ENCODE peak calls at places on chromosomes 12 and 14, in four cellular contexts. F is GM12878, E is SK-N-SH, L is HepG2. N is an unnamed sample.
A peak's percentile ranks its signal among the peaks of the same experiment; 100 is the strongest.

GRCh38 chr14:73887704-73888459 is 1.2 kb downstream of the ZNF410 start:
- DNase-seq in F (no peak), E (no peak), L (peak; percentile 42), N (no peak)

GRCh38 chr12:62879691-62880090 is 55.3 kb downstream of the PPM1H start:
- DNase-seq in F (no peak), E (no peak), L (no peak), N (no peak)

GRCh38 chr14:36477266-36477665 is 42.8 kb downstream of the NKX2-1 start:
- DNase-seq in F (no peak), E (no peak), L (no peak), N (no peak)

GRCh38 chr14:21263284-21264024 is 5.8 kb downstream of the HNRNPC start:
- DNase-seq in F (no peak), E (no peak), L (no peak), N (peak; percentile 12)

GRCh38 chr14:90612801-90613200 is 203.4 kb downstream of the TTC7B start:
- DNase-seq in F (no peak), E (no peak), L (no peak), N (no peak)

GRCh38 chr14:61322799-61323290 is 1.5 kb downstream of the PRKCH start:
- DNase-seq in F (no peak), E (peak; percentile 27), L (no peak), N (no peak)

GRCh38 chr14:67166450-67166853 is 22.8 kb upstream of the GARIN2 start:
- DNase-seq in F (no peak), E (peak; percentile 41), L (no peak), N (peak; percentile 44)

GRCh38 chr14:22598896-22599244 is 770 bp downstream of the ABHD4 start:
- DNase-seq in F (no peak), E (no peak), L (peak; percentile 82), N (peak; percentile 66)

GRCh38 chr14:23175823-23176222 is 7.6 kb downstream of the SLC7A8 start:
- DNase-seq in F (no peak), E (no peak), L (no peak), N (no peak)

GRCh38 chr14:77026166-77026929 is 2.2 kb downstream of the IRF2BPL start:
- DNase-seq in F (no peak), E (peak; percentile 55), L (no peak), N (no peak)

GRCh38 chr14:60805881-60806569 is 71.5 kb downstream of the MNAT1 start:
- DNase-seq in F (no peak), E (no peak), L (no peak), N (no peak)

GRCh38 chr14:68199465-68200145 is 380.0 kb downstream of the RAD51B start:
- DNase-seq in F (no peak), E (no peak), L (no peak), N (no peak)

GRCh38 chr12:50633950-50634349 is 129.2 kb downstream of the DIP2B start:
- DNase-seq in F (no peak), E (no peak), L (no peak), N (no peak)

GRCh38 chr12:130161261-130162231 is 718 bp upstream of the FZD10 start:
- DNase-seq in F (no peak), E (peak; percentile 58), L (no peak), N (no peak)

GRCh38 chr12:24880732-24881131 is 68.2 kb downstream of the BCAT1 start:
- DNase-seq in F (no peak), E (no peak), L (no peak), N (no peak)

GRCh38 chr12:24879644-24880043 is 69.3 kb downstream of the BCAT1 start:
- DNase-seq in F (no peak), E (no peak), L (no peak), N (no peak)

DNA sequence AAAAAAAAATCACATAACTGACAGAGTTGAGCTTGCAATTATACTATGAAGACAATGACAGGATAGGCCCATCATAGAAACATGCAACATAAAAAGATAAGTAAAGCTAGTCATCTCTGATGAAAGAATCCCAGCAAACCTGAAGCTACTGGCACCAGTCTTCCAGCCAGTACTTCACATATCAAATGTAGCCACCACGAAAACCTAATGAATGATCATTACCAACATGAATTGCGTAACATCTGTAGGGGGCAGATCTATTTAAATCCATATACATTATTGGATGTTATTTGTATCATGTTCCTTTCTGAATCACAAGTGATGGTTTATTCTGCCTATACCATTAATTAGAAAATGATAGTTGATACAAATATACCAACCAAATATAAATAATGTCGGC is 73.9 kb downstream of the BCAT1 start:
- DNase-seq in F (no peak), E (no peak), L (no peak), N (no peak)
- TF ChIP-seq NFIC in F (no peak), E (no peak), L (no peak), N (no peak)

GRCh38 chr12:4723226-4723625 is 3.0 kb downstream of the GALNT8 start:
- DNase-seq in F (no peak), E (no peak), L (no peak), N (no peak)
- TF ChIP-seq NFIC in F (no peak), E (no peak), L (no peak), N (no peak)

DNA sequence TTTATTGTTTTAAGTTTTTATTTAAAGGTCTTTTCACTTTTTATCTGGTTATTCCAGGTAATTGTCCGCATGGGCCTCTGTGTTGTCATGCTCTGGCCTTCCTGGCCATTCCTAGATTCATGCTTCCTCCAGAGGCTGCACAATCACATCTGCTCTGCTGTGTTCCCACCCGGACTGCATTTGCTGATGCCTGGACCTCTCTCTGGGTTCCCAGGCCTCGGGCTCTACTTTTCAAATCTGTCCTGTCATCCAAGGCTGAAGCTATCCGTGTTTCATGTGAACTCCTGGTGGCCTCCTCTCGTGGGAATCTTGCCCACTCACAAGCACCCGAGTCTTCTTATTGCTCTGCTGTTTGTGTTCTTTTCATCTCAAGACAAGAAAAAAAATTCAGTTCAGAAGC is 16.1 kb upstream of the VDR start:
- DNase-seq in F (no peak), E (no peak), L (no peak), N (no peak)
- TF ChIP-seq NFIC in F (no peak), E (no peak), L (no peak), N (no peak)

GRCh38 chr12:112941528-112942335 is 3.5 kb downstream of the OAS3 start:
- DNase-seq in F (no peak), E (peak; percentile 48), L (no peak), N (no peak)

GRCh38 chr12:112942572-112942971 is 4.3 kb downstream of the OAS3 start:
- DNase-seq in F (no peak), E (no peak), L (no peak), N (no peak)

GRCh38 chr12:112938751-112939150 is 477 bp downstream of the OAS3 start:
- DNase-seq in F (no peak), E (no peak), L (no peak), N (no peak)

GRCh38 chr12:112937741-112938719 is at the start of gene OAS3:
- DNase-seq in F (peak; percentile 45), E (peak; percentile 78), L (peak; percentile 77), N (peak; percentile 58)

GRCh38 chr12:112939761-112940357 is 1.6 kb downstream of the OAS3 start:
- DNase-seq in F (peak; percentile 65), E (peak; percentile 56), L (no peak), N (no peak)
- TF ChIP-seq NFIC in F (no peak), E (no peak), L (no peak), N (no peak)

DNA sequence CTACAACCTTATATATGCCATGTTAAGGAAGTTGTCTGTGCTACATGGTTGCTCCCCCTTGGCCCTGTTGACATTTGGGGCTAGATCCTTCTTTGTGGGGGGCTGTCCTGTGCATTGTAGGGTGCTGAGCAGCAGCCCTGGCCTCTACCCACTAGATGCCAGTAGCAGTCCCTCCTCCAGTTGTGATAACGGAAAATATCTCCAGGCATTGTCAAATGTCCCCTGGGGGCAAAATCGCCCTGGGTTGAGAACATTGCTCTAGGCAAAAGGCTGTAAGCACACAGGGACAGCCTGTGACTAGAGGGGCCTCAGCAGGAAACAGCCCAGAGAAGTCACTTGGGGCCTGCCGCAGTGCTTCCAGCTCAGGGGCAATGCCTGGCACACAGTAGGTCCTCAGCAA is 1100.3 kb downstream of the BCL11B start:
- DNase-seq in F (no peak), E (no peak), L (no peak), N (no peak)
- TF ChIP-seq NFIC in F (no peak), E (no peak), L (no peak), N (no peak)

DNA sequence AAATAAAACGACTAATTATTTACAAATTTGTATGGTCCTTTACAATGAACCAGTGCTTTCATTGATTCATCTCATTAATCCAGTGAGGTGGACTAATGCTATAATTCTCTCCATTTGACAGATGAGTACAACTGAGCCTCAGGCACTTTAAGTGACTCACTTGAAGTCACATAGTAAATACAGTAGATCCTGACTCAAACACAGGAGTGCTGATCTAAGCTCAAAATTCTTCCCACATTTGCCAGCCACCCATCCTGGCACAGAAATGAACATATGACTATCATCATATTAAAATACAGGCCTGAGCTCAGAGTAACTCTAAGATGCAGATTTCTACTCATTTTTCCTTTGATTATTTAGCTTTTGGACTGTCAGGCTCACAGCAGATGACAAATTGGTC is 30.6 kb downstream of the SLC16A7 start:
- DNase-seq in F (no peak), E (no peak), L (no peak), N (no peak)
- TF ChIP-seq NFIC in F (no peak), E (no peak), L (no peak), N (no peak)

GRCh38 chr12:13203028-13203922 is 6.7 kb downstream of the EMP1 start:
- DNase-seq in F (no peak), E (peak; percentile 25), L (no peak), N (peak; percentile 13)

GRCh38 chr12:13205809-13206559 is 9.5 kb downstream of the EMP1 start:
- DNase-seq in F (no peak), E (no peak), L (no peak), N (no peak)

GRCh38 chr12:13200841-13201240 is 4.3 kb downstream of the EMP1 start:
- DNase-seq in F (no peak), E (no peak), L (no peak), N (no peak)

GRCh38 chr12:13206560-13206897 is 10.0 kb downstream of the EMP1 start:
- DNase-seq in F (no peak), E (no peak), L (no peak), N (no peak)

GRCh38 chr12:13204428-13204827 is 7.9 kb downstream of the EMP1 start:
- DNase-seq in F (no peak), E (no peak), L (no peak), N (no peak)
- TF ChIP-seq NFIC in F (no peak), E (no peak), L (no peak), N (no peak)

DNA sequence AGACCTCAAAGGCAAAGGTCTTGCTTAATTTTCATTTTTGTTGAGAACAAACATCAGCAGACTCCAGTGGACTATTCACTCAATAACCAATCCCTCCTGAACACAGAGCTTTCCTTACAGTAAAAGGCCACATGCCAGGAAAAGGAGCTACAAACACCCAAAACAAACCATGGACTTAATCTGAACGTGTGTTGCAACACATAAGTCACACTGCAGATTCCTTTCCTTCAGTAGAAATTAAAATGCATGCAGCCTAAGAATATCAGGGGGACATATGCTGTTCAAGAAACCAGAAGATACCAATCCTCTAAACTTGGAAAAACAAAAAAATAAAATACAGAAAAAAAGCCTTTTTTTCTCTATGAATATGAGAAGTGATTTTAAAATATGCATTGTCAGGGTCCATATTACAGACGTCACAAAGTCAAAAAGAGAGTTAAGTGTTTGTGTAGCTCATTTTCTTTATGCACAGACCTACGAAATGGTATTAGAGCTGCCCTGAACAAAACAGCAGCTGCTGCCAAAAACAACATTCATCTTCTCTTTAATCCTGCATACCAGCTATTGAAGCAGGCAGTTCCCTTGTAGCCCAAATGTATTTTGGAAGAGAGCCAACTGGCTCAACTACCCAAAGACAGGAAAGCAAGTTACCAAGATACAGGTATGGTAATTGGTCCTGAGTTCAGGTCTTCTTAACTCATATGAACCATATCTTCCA is 26.2 kb downstream of the KITLG start:
- DNase-seq in F (no peak), E (peak; percentile 12), L (peak; percentile 62), N (no peak)
- TF ChIP-seq NFIC in F (no peak), E (peak; percentile 99), L (no peak), N (no peak)

N was measured in K562.